ENCODE peak calls at places on chromosome 16, in four cellular contexts. L is uterus, U is RWPE1, D is NB4. W is an unnamed sample.

GRCh38 chr16:9136596-9136995 is 45.2 kb downstream of the HAPSTR1 start:
- DNase-seq in D (no peak), L (no peak), U (no peak), W (no peak)

GRCh38 chr16:16108759-16109158 is 114.5 kb downstream of the ABCC6 start:
- DNase-seq in D (no peak), U (no peak), L (no peak), W (no peak)

GRCh38 chr16:31273676-31274075 is 13.9 kb downstream of the ITGAM start:
- DNase-seq in D (no peak), L (no peak), U (peak), W (no peak)

GRCh38 chr16:56355786-56356275 is 69.5 kb downstream of the AMFR start:
- DNase-seq in U (no peak), L (peak), D (no peak), W (peak)

GRCh38 chr16:56191807-56192643 is 736 bp downstream of the GNAO1 start:
- DNase-seq in L (no peak), D (no peak), U (no peak), W (no peak)

GRCh38 chr16:89918453-89919347 is at the start of gene MC1R:
- DNase-seq in D (peak), L (no peak), U (no peak), W (peak)

GRCh38 chr16:30376508-30376907 is 1.9 kb downstream of the MYL11 start:
- DNase-seq in U (no peak), L (no peak), D (no peak), W (no peak)

GRCh38 chr16:15990902-15991301 is 41.5 kb downstream of the ABCC1 start:
- DNase-seq in U (no peak), D (no peak), L (no peak), W (no peak)

GRCh38 chr16:87628940-87629339 is 26.6 kb downstream of the JPH3 start:
- DNase-seq in U (peak), D (peak), L (no peak), W (no peak)

GRCh38 chr16:55622930-55623561 is 32.7 kb upstream of the SLC6A2 start:
- DNase-seq in U (peak), D (peak), L (no peak), W (no peak)

GRCh38 chr16:79800016-79800608 is 199.6 kb upstream of the MAF start:
- DNase-seq in D (no peak), L (no peak), U (no peak), W (no peak)

GRCh38 chr16:26709175-26709574 is 357.6 kb upstream of the C16orf82 start:
- DNase-seq in U (no peak), L (no peak), D (peak), W (no peak)

GRCh38 chr16:29991571-29991904 is 3.9 kb downstream of the HIRIP3 start:
- DNase-seq in D (no peak), U (no peak), L (no peak), W (no peak)

GRCh38 chr16:61148930-61149329 is 887.3 kb downstream of the CDH8 start:
- DNase-seq in L (no peak), U (peak), D (peak), W (no peak)

GRCh38 chr16:46857261-46857962 is 26.4 kb upstream of the C16orf87 start:
- DNase-seq in L (no peak), D (peak), U (peak), W (no peak)

GRCh38 chr16:4507588-4508345 is 30.8 kb downstream of the CDIP1 start:
- DNase-seq in L (no peak), D (no peak), U (no peak), W (no peak)

GRCh38 chr16:27480761-27481160 is 69.0 kb downstream of the GTF3C1 start:
- DNase-seq in U (no peak), L (no peak), D (no peak), W (no peak)

GRCh38 chr16:78235168-78235800 is 135.8 kb downstream of the WWOX start:
- DNase-seq in D (peak), U (peak), L (peak), W (peak)

GRCh38 chr16:65117701-65118448 is 4.0 kb downstream of the CDH11 start:
- DNase-seq in L (peak), D (peak), U (peak), W (no peak)

GRCh38 chr16:80039777-80040176 is 439.2 kb upstream of the MAF start:
- DNase-seq in D (no peak), L (no peak), U (no peak), W (no peak)

GRCh38 chr16:88760424-88761142 is 24.4 kb downstream of the PIEZO1 start:
- DNase-seq in D (no peak), L (no peak), U (no peak), W (peak)

GRCh38 chr16:5448798-5449197 is 351.2 kb upstream of the EEF2KMT start:
- DNase-seq in L (no peak), D (no peak), U (no peak), W (no peak)

GRCh38 chr16:84085774-84086173 is 31.0 kb downstream of the MBTPS1 start:
- DNase-seq in L (no peak), D (peak), U (no peak), W (no peak)

DNA sequence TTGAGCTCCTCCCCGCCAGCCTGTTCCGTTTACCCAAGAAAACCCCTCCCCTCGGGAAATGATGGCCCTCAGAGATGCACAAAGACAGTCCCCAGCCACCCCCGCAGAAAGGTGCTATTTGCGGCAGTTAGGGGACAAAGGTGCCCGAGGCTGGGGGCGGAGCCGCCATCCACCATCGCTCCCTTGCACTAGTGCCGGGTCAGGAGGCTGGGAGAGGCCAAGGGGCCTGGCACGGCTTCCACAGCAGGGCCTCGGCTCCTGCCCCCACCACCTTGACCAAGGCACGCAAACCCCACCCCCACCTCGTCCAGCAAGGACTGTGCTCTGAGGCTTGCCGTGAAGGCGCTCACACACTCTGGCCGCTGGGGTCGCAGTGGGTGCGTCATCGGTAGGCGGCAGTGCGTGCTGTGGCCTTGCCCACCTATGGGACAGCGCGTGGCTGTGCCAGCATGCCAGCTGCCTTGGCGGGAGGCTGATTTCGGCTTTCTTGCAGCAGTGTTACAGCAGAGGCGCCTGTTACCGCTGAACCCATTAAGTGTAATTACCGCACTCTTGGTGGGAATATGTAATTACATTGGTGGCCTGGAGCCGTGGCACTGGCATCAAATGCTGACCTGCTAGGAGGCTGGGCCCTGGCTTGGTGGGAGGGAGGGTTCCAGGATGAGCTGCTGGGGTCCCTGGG is 31.8 kb downstream of the TPSG1 start:
- DNase-seq in D (peak), U (no peak), L (no peak), W (no peak)
- TF ChIP-seq CTCF in D (no peak), U (no peak), L (no peak), W (no peak)

DNA sequence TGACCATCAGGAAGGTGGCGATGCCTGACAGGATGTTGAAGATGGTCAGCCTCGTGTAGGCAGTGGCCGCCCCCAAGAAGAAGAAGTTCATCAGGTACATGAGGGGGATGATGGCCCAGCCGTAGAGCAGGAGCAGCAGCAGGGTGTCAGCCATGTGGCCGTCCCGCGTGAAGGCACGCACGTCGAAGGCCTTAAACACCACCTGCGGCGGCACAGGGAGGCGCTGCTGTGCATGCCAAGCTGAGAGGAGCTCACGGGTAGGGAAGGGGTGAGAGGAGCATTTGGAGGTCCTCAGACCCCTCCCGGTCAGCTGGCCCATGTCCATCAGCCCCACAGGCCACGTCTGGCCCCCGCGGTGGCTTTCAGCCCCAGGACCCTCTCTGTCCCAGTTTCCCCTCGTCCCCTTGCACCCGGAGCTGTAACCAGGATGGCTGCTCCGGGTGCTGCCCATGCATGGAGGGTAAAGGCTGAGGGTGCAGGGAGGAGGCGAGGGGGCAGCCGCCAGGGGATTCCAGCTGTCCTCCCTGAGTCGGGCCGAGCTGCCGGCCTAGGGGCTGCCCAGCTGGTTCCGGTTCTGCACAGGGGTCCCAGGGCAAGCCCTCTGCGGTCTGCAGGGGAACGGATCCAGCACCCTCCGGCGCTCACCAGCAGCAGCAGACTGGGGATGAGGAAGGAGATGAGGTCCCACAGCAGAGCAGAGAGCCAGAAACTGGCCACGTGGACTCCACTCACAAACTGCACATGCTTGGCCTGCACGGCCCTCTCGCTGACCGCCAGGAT is 17.1 kb upstream of the RNPS1 start:
- DNase-seq in U (no peak), D (no peak), L (no peak), W (no peak)
- TF ChIP-seq CTCF in U (no peak), D (no peak), L (no peak), W (no peak)

GRCh38 chr16:50884066-50884860 is 142.4 kb downstream of the CYLD start:
- DNase-seq in U (no peak), D (peak), L (no peak), W (peak)
- TF ChIP-seq CTCF in U (peak), D (peak), L (no peak), W (no peak)

GRCh38 chr16:10255728-10256127 is 73.5 kb upstream of the GRIN2A start:
- DNase-seq in L (no peak), U (no peak), D (no peak), W (no peak)

GRCh38 chr16:10253344-10253855 is 71.2 kb upstream of the GRIN2A start:
- DNase-seq in U (no peak), D (no peak), L (no peak), W (no peak)

GRCh38 chr16:10252155-10252554 is 69.9 kb upstream of the GRIN2A start:
- DNase-seq in D (no peak), U (no peak), L (no peak), W (no peak)

GRCh38 chr16:10261077-10261476 is 78.8 kb upstream of the GRIN2A start:
- DNase-seq in D (no peak), L (no peak), U (no peak), W (no peak)

DNA sequence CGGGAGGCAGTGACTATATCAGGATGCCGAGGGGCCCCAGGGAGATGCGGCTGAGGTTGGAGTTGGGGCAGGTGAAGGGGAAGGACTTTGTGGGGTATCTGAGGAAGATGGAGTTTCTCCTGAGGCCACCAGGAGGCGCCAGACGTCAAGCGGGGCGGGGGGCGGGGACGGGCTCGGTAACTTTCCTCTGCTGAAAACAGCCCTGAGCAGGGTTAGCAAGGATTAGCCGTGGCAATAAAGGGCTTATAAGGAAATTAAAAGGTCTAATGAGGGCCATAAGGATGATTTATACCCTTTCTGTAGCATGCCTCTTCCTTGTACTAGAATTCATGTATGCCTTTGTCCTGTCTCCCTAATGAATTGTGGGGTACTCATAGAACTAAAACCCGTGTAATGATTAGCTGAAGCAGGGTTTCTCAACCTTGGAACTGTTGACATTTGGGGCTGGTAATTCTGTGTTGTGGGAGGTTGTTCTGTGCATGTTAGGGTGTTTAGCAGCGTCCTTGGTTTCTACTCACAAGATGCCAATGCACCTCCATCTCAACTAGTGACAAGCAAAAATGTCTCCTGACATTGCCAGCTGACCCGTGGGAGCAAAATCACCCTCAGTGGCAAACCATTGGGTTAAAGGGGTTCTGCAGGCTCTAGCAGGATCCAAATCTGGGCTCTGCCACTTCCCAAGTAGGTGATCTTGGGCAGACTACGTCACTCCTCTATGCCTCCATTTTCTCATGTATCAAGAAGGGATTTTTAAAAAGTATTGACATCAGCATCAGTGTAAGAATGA is 74.8 kb upstream of the GRIN2A start:
- DNase-seq in L (no peak), U (peak), D (peak), W (peak)
- TF ChIP-seq CTCF in L (peak), U (peak), D (peak), W (peak)

GRCh38 chr16:73027655-73028220 is 20.2 kb downstream of the ZFHX3 start:
- DNase-seq in D (no peak), L (no peak), U (no peak), W (no peak)
- TF ChIP-seq CTCF in D (no peak), L (no peak), U (no peak), W (no peak)

DNA sequence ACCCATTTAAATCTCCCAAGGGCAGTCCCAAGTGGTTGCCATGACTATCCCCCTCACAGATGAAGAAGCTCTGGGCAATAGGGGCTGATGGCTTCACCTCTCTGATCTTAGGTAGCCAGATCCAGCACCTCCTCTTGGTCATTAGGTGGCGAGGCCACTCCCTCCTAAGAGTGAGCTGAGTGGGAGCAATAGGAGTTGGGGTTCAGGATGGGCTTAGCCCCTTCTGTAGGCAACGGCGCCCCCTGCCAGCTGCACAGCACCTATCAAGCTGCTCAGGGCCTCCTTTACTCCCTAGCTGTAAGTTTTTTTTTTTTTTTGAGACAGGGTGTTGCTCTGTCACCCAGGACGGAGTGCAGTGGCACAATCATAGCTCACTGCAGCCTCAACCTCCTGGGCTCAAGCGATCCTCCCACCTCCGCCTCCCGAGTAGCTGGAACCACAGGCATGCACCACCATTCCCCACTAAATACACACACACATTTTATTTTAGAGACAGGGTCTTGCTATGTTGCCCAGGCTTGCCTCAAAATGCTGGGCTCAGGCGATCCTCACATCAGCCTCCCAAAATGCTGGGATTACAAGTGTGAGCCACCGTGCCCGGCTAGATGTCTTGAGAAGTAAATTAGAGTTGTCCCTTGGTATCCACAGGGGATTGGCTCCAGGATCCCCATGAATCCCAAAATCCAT is 3.5 kb upstream of the RRAD start:
- DNase-seq in U (no peak), D (peak), L (no peak), W (no peak)
- TF ChIP-seq CTCF in U (no peak), D (peak), L (peak), W (no peak)